ENCODE peak calls at places on chromosomes 11 and 22, in four cellular contexts. One of them, this sample, is unnamed.

GRCh38 chr11:15258433-15259350 is 144.0 kb downstream of the INSC start:
- DNase-seq in IMR-90: peak; percentile 34
- DNase-seq in left lung: no peak
- DNase-seq in thyroid gland: no peak
- DNase-seq in this sample: no peak

GRCh38 chr11:128484172-128484571 is 103.2 kb downstream of the ETS1 start:
- DNase-seq in IMR-90: no peak
- DNase-seq in left lung: no peak
- DNase-seq in thyroid gland: no peak
- DNase-seq in this sample: no peak

GRCh38 chr11:5666396-5666780 is 18.5 kb downstream of the TRIM5 start:
- DNase-seq in IMR-90: peak; percentile 20
- DNase-seq in left lung: no peak
- DNase-seq in thyroid gland: no peak
- DNase-seq in this sample: no peak

GRCh38 chr11:107682182-107682971 is 29.5 kb downstream of the SLN start:
- DNase-seq in IMR-90: no peak
- DNase-seq in left lung: no peak
- DNase-seq in thyroid gland: no peak
- DNase-seq in this sample: no peak

GRCh38 chr22:37639070-37639760 is at the start of gene SH3BP1:
- DNase-seq in IMR-90: no peak
- DNase-seq in left lung: peak; percentile 92
- DNase-seq in thyroid gland: peak; percentile 60
- DNase-seq in this sample: peak; percentile 82

GRCh38 chr22:19959043-19959586 is 17.5 kb upstream of the TXNRD2 start:
- DNase-seq in IMR-90: peak; percentile 39
- DNase-seq in left lung: peak; percentile 89
- DNase-seq in thyroid gland: peak; percentile 96
- DNase-seq in this sample: peak; percentile 88

GRCh38 chr11:67564230-67564629 is 19.4 kb upstream of the GSTP1 start:
- DNase-seq in IMR-90: no peak
- DNase-seq in left lung: no peak
- DNase-seq in thyroid gland: no peak
- DNase-seq in this sample: no peak

GRCh38 chr11:43923327-43924111 is 18.9 kb upstream of the C11orf96 start:
- DNase-seq in IMR-90: peak; percentile 92
- DNase-seq in left lung: no peak
- DNase-seq in thyroid gland: no peak
- DNase-seq in this sample: no peak

GRCh38 chr11:14499178-14499559 is 442 bp downstream of the COPB1 start:
- DNase-seq in IMR-90: peak; percentile 10
- DNase-seq in left lung: no peak
- DNase-seq in thyroid gland: peak; percentile 30
- DNase-seq in this sample: no peak

GRCh38 chr11:131864205-131864604 is 493.8 kb downstream of the NTM start:
- DNase-seq in IMR-90: no peak
- DNase-seq in left lung: no peak
- DNase-seq in thyroid gland: no peak
- DNase-seq in this sample: no peak

GRCh38 chr22:30210235-30210831 is 36.2 kb downstream of the LIF start:
- DNase-seq in IMR-90: peak; percentile 80
- DNase-seq in left lung: no peak
- DNase-seq in thyroid gland: no peak
- DNase-seq in this sample: peak; percentile 54

GRCh38 chr11:88508808-88509581 is 171.5 kb upstream of the CTSC start:
- DNase-seq in IMR-90: no peak
- DNase-seq in left lung: peak; percentile 88
- DNase-seq in thyroid gland: peak; percentile 22
- DNase-seq in this sample: peak; percentile 73

GRCh38 chr11:32586576-32587190 is 3.1 kb downstream of the EIF3M start:
- DNase-seq in IMR-90: peak; percentile 24
- DNase-seq in left lung: no peak
- DNase-seq in thyroid gland: no peak
- DNase-seq in this sample: no peak

GRCh38 chr11:1309498-1310314 is at the start of gene TOLLIP:
- DNase-seq in IMR-90: peak; percentile 87
- DNase-seq in left lung: peak; percentile 100
- DNase-seq in thyroid gland: peak; percentile 93
- DNase-seq in this sample: peak; percentile 99

GRCh38 chr22:42177891-42178336 is 47.3 kb upstream of the CYP2D6 start:
- DNase-seq in IMR-90: no peak
- DNase-seq in left lung: no peak
- DNase-seq in thyroid gland: no peak
- DNase-seq in this sample: no peak

GRCh38 chr11:31816467-31817053 is 5.4 kb upstream of the PAX6 start:
- DNase-seq in IMR-90: no peak
- DNase-seq in left lung: peak; percentile 68
- DNase-seq in thyroid gland: no peak
- DNase-seq in this sample: no peak

GRCh38 chr11:113373306-113373705 is 14.3 kb upstream of the ANKK1 start:
- DNase-seq in IMR-90: peak; percentile 64
- DNase-seq in left lung: no peak
- DNase-seq in thyroid gland: no peak
- DNase-seq in this sample: no peak

GRCh38 chr11:26905368-26905767 is 88.5 kb upstream of the FIBIN start:
- DNase-seq in IMR-90: peak; percentile 4
- DNase-seq in left lung: no peak
- DNase-seq in thyroid gland: no peak
- DNase-seq in this sample: no peak

GRCh38 chr11:47433991-47434786 is 8.0 kb upstream of the PSMC3 start:
- DNase-seq in IMR-90: peak; percentile 70
- DNase-seq in left lung: no peak
- DNase-seq in thyroid gland: peak; percentile 77
- DNase-seq in this sample: no peak

GRCh38 chr11:74265256-74265655 is 46.2 kb downstream of the P4HA3 start:
- DNase-seq in IMR-90: no peak
- DNase-seq in left lung: no peak
- DNase-seq in thyroid gland: peak; percentile 54
- DNase-seq in this sample: no peak

GRCh38 chr22:30074994-30075393 is 5.3 kb upstream of the HORMAD2 start:
- DNase-seq in IMR-90: no peak
- DNase-seq in left lung: no peak
- DNase-seq in thyroid gland: no peak
- DNase-seq in this sample: no peak

GRCh38 chr11:77127969-77128691 is at the start of gene MYO7A:
- DNase-seq in IMR-90: peak; percentile 55
- DNase-seq in left lung: peak; percentile 76
- DNase-seq in thyroid gland: peak; percentile 88
- DNase-seq in this sample: peak; percentile 73

GRCh38 chr22:44449061-44449682 is 48.9 kb downstream of the RTL6 start:
- DNase-seq in IMR-90: peak; percentile 93
- DNase-seq in left lung: no peak
- DNase-seq in thyroid gland: no peak
- DNase-seq in this sample: peak; percentile 32

GRCh38 chr11:78406568-78407196 is 10.9 kb downstream of the GAB2 start:
- DNase-seq in IMR-90: no peak
- DNase-seq in left lung: no peak
- DNase-seq in thyroid gland: no peak
- DNase-seq in this sample: no peak

GRCh38 chr22:23067691-23068090 is 2.6 kb upstream of the GNAZ start:
- DNase-seq in IMR-90: no peak
- DNase-seq in left lung: no peak
- DNase-seq in thyroid gland: no peak
- DNase-seq in this sample: no peak

GRCh38 chr11:82194521-82194920 is 539.1 kb downstream of the FAM181B start:
- DNase-seq in IMR-90: no peak
- DNase-seq in left lung: peak; percentile 8
- DNase-seq in thyroid gland: no peak
- DNase-seq in this sample: no peak

GRCh38 chr11:63906585-63906984 is 10.4 kb downstream of the RCOR2 start:
- DNase-seq in IMR-90: peak; percentile 13
- DNase-seq in left lung: no peak
- DNase-seq in thyroid gland: no peak
- DNase-seq in this sample: no peak
- TF ChIP-seq CTCF in IMR-90: peak; percentile 12
- TF ChIP-seq CTCF in left lung: peak; percentile 21
- TF ChIP-seq CTCF in thyroid gland: no peak
- TF ChIP-seq CTCF in this sample: peak; percentile 35

GRCh38 chr11:70158201-70158600 is 44.9 kb upstream of the FADD start:
- DNase-seq in IMR-90: peak; percentile 19
- DNase-seq in left lung: no peak
- DNase-seq in thyroid gland: peak; percentile 38
- DNase-seq in this sample: no peak
- H3K27ac ChIP-seq in IMR-90: no peak overlapping the region
- H3K27ac ChIP-seq in left lung: no peak overlapping the region
- H3K27ac ChIP-seq in thyroid gland: no peak overlapping the region
- H3K27ac ChIP-seq in this sample: no peak overlapping the region

GRCh38 chr11:225734-226453 is 10.2 kb downstream of the SIRT3 start:
- DNase-seq in IMR-90: peak; percentile 50
- DNase-seq in left lung: no peak
- DNase-seq in thyroid gland: no peak
- DNase-seq in this sample: no peak
- H3K4me1 ChIP-seq in IMR-90: peaks cover 3% of the 10 kb centered on the region
- H3K4me1 ChIP-seq in left lung: no peaks in the 10 kb centered on the region
- H3K4me1 ChIP-seq in thyroid gland: no peaks in the 10 kb centered on the region
- H3K4me1 ChIP-seq in this sample: no peaks in the 10 kb centered on the region

GRCh38 chr22:32622762-32623147 is 148.1 kb downstream of the FBXO7 start:
- DNase-seq in IMR-90: no peak
- DNase-seq in left lung: no peak
- DNase-seq in thyroid gland: no peak
- DNase-seq in this sample: no peak

GRCh38 chr22:32621656-32622003 is 147.0 kb downstream of the FBXO7 start:
- DNase-seq in IMR-90: no peak
- DNase-seq in left lung: no peak
- DNase-seq in thyroid gland: no peak
- DNase-seq in this sample: no peak

GRCh38 chr22:32622004-32622761 is 147.6 kb downstream of the FBXO7 start:
- DNase-seq in IMR-90: peak; percentile 94
- DNase-seq in left lung: no peak
- DNase-seq in thyroid gland: peak; percentile 72
- DNase-seq in this sample: no peak

GRCh38 chr22:32619614-32620426 is 145.2 kb downstream of the FBXO7 start:
- DNase-seq in IMR-90: peak; percentile 89
- DNase-seq in left lung: no peak
- DNase-seq in thyroid gland: peak; percentile 26
- DNase-seq in this sample: no peak

GRCh38 chr22:32620992-32621391 is 146.4 kb downstream of the FBXO7 start:
- DNase-seq in IMR-90: no peak
- DNase-seq in left lung: no peak
- DNase-seq in thyroid gland: no peak
- DNase-seq in this sample: no peak
- TF ChIP-seq CTCF in IMR-90: no peak
- TF ChIP-seq CTCF in left lung: no peak
- TF ChIP-seq CTCF in thyroid gland: no peak
- TF ChIP-seq CTCF in this sample: no peak

GRCh38 chr11:58626915-58627483 is 4.5 kb downstream of the CNTF start:
- DNase-seq in IMR-90: peak; percentile 6
- DNase-seq in left lung: no peak
- DNase-seq in thyroid gland: no peak
- DNase-seq in this sample: no peak

GRCh38 chr11:58625826-58626460 is 3.5 kb downstream of the CNTF start:
- DNase-seq in IMR-90: peak; percentile 87
- DNase-seq in left lung: no peak
- DNase-seq in thyroid gland: peak; percentile 19
- DNase-seq in this sample: no peak

GRCh38 chr11:58629857-58630256 is 7.4 kb downstream of the CNTF start:
- DNase-seq in IMR-90: peak; percentile 71
- DNase-seq in left lung: no peak
- DNase-seq in thyroid gland: no peak
- DNase-seq in this sample: no peak

GRCh38 chr11:58631378-58631777 is 8.9 kb downstream of the CNTF start:
- DNase-seq in IMR-90: no peak
- DNase-seq in left lung: no peak
- DNase-seq in thyroid gland: no peak
- DNase-seq in this sample: no peak

DNA sequence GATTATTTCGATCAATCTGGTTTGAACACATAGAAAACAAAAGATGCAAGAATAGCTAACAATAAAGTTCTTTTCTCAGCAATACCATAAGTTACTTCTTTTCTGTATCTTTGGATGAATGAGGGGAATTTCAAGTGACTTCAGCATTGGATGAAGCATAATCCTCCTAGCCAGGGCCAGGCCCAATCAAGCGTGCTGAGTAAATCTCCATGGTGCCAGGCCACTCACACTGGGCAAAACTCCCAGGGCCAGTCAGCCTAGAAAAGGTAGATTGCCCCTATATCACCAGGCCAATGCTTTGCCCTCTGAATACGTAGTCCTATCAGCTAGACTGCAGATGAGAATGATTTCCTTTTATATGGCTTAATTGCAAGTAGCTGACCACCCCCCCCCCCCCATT is 6.0 kb downstream of the CNTF start:
- DNase-seq in IMR-90: peak; percentile 42
- DNase-seq in left lung: no peak
- DNase-seq in thyroid gland: peak; percentile 91
- DNase-seq in this sample: no peak
- H3K27ac ChIP-seq in IMR-90: peak overlapping the region; percentile 78
- H3K27ac ChIP-seq in left lung: no peak overlapping the region
- H3K27ac ChIP-seq in thyroid gland: no peak overlapping the region
- H3K27ac ChIP-seq in this sample: no peak overlapping the region

GRCh38 chr22:45999379-45999971 is 22.5 kb upstream of the WNT7B start:
- DNase-seq in IMR-90: no peak
- DNase-seq in left lung: peak; percentile 76
- DNase-seq in thyroid gland: no peak
- DNase-seq in this sample: peak; percentile 54
- H3K4me1 ChIP-seq in IMR-90: peaks cover 36% of the 10 kb centered on the region
- H3K4me1 ChIP-seq in left lung: peaks cover 36% of the 10 kb centered on the region
- H3K4me1 ChIP-seq in thyroid gland: peaks cover 49% of the 10 kb centered on the region
- H3K4me1 ChIP-seq in this sample: peaks cover 66% of the 10 kb centered on the region

GRCh38 chr11:130241697-130242096 is 73.0 kb downstream of the ZBTB44 start:
- DNase-seq in IMR-90: no peak
- DNase-seq in left lung: no peak
- DNase-seq in thyroid gland: no peak
- DNase-seq in this sample: no peak
- TF ChIP-seq CTCF in IMR-90: peak; percentile 4
- TF ChIP-seq CTCF in left lung: no peak
- TF ChIP-seq CTCF in thyroid gland: no peak
- TF ChIP-seq CTCF in this sample: no peak

GRCh38 chr11:86668929-86669328 is 3.5 kb downstream of the ME3 start:
- DNase-seq in IMR-90: no peak
- DNase-seq in left lung: no peak
- DNase-seq in thyroid gland: no peak
- DNase-seq in this sample: no peak
- H3K27ac ChIP-seq in IMR-90: no peak overlapping the region
- H3K27ac ChIP-seq in left lung: no peak overlapping the region
- H3K27ac ChIP-seq in thyroid gland: no peak overlapping the region
- H3K27ac ChIP-seq in this sample: no peak overlapping the region

GRCh38 chr11:20049231-20049630 is 111.0 kb downstream of the DBX1 start:
- DNase-seq in IMR-90: no peak
- DNase-seq in left lung: no peak
- DNase-seq in thyroid gland: peak; percentile 39
- DNase-seq in this sample: no peak
- H3K4me1 ChIP-seq in IMR-90: peaks cover 13% of the 10 kb centered on the region
- H3K4me1 ChIP-seq in left lung: no peaks in the 10 kb centered on the region
- H3K4me1 ChIP-seq in thyroid gland: peaks cover 45% of the 10 kb centered on the region
- H3K4me1 ChIP-seq in this sample: peaks cover 5% of the 10 kb centered on the region

GRCh38 chr11:36044636-36045035 is 100.8 kb downstream of the LDLRAD3 start:
- DNase-seq in IMR-90: no peak
- DNase-seq in left lung: no peak
- DNase-seq in thyroid gland: no peak
- DNase-seq in this sample: no peak
- TF ChIP-seq CTCF in IMR-90: no peak
- TF ChIP-seq CTCF in left lung: no peak
- TF ChIP-seq CTCF in thyroid gland: no peak
- TF ChIP-seq CTCF in this sample: no peak